ENCODE peak calls at places on chromosome 16, in four cellular contexts. One of them, this sample, is unnamed.

GRCh38 chr16:68073902-68074760 is 11.0 kb upstream of the NFATC3 start:
- DNase-seq in tibial artery: no peak
- DNase-seq in WERI-Rb-1: no peak
- DNase-seq in psoas muscle: no peak
- DNase-seq in this sample: peak

GRCh38 chr16:14505846-14506245 is 124.2 kb downstream of the PARN start:
- DNase-seq in tibial artery: no peak
- DNase-seq in WERI-Rb-1: no peak
- DNase-seq in psoas muscle: no peak
- DNase-seq in this sample: no peak

GRCh38 chr16:29665294-29666077 is 2.4 kb downstream of the SPN start:
- DNase-seq in tibial artery: no peak
- DNase-seq in WERI-Rb-1: no peak
- DNase-seq in psoas muscle: no peak
- DNase-seq in this sample: no peak

GRCh38 chr16:85393674-85394510 is 219.2 kb upstream of the GSE1 start:
- DNase-seq in tibial artery: peak
- DNase-seq in WERI-Rb-1: peak
- DNase-seq in psoas muscle: peak
- DNase-seq in this sample: no peak

GRCh38 chr16:11211061-11211976 is 44.7 kb downstream of the SOCS1 start:
- DNase-seq in tibial artery: no peak
- DNase-seq in WERI-Rb-1: no peak
- DNase-seq in psoas muscle: no peak
- DNase-seq in this sample: no peak

GRCh38 chr16:85675528-85675927 is 13.2 kb downstream of the GINS2 start:
- DNase-seq in tibial artery: no peak
- DNase-seq in WERI-Rb-1: no peak
- DNase-seq in psoas muscle: no peak
- DNase-seq in this sample: no peak

GRCh38 chr16:58339452-58339938 is 44.7 kb upstream of the PRSS54 start:
- DNase-seq in tibial artery: no peak
- DNase-seq in WERI-Rb-1: peak
- DNase-seq in psoas muscle: no peak
- DNase-seq in this sample: no peak

GRCh38 chr16:81488687-81489411 is 44.2 kb downstream of the CMIP start:
- DNase-seq in tibial artery: no peak
- DNase-seq in WERI-Rb-1: no peak
- DNase-seq in psoas muscle: peak
- DNase-seq in this sample: no peak

GRCh38 chr16:17591655-17592405 is 121.1 kb upstream of the XYLT1 start:
- DNase-seq in tibial artery: no peak
- DNase-seq in WERI-Rb-1: no peak
- DNase-seq in psoas muscle: no peak
- DNase-seq in this sample: peak

GRCh38 chr16:58661199-58661830 is 23.3 kb downstream of the SLC38A7 start:
- DNase-seq in tibial artery: no peak
- DNase-seq in WERI-Rb-1: peak
- DNase-seq in psoas muscle: peak
- DNase-seq in this sample: no peak

GRCh38 chr16:69934751-69935150 is 16.4 kb upstream of the CLEC18A start:
- DNase-seq in tibial artery: no peak
- DNase-seq in WERI-Rb-1: no peak
- DNase-seq in psoas muscle: no peak
- DNase-seq in this sample: no peak

GRCh38 chr16:69935278-69935711 is 15.8 kb upstream of the CLEC18A start:
- DNase-seq in tibial artery: peak
- DNase-seq in WERI-Rb-1: no peak
- DNase-seq in psoas muscle: no peak
- DNase-seq in this sample: no peak

GRCh38 chr16:69936252-69936651 is 14.9 kb upstream of the CLEC18A start:
- DNase-seq in tibial artery: peak
- DNase-seq in WERI-Rb-1: no peak
- DNase-seq in psoas muscle: no peak
- DNase-seq in this sample: no peak

GRCh38 chr16:69936751-69937211 is 14.4 kb upstream of the CLEC18A start:
- DNase-seq in tibial artery: peak
- DNase-seq in WERI-Rb-1: no peak
- DNase-seq in psoas muscle: no peak
- DNase-seq in this sample: no peak

GRCh38 chr16:69935740-69936139 is 15.4 kb upstream of the CLEC18A start:
- DNase-seq in tibial artery: no peak
- DNase-seq in WERI-Rb-1: no peak
- DNase-seq in psoas muscle: no peak
- DNase-seq in this sample: no peak
- H3K4me3 ChIP-seq in tibial artery: no peak
- H3K4me3 ChIP-seq in WERI-Rb-1: no peak
- H3K4me3 ChIP-seq in psoas muscle: no peak
- H3K4me3 ChIP-seq in this sample: no peak

GRCh38 chr16:72786606-72787005 is 261.3 kb downstream of the ZFHX3 start:
- DNase-seq in tibial artery: no peak
- DNase-seq in WERI-Rb-1: no peak
- DNase-seq in psoas muscle: no peak
- DNase-seq in this sample: no peak
- H3K4me3 ChIP-seq in tibial artery: peak
- H3K4me3 ChIP-seq in WERI-Rb-1: no peak
- H3K4me3 ChIP-seq in psoas muscle: peak
- H3K4me3 ChIP-seq in this sample: no peak

GRCh38 chr16:19168173-19169080 is at the start of gene SYT17:
- DNase-seq in tibial artery: no peak
- DNase-seq in WERI-Rb-1: peak
- DNase-seq in psoas muscle: peak
- DNase-seq in this sample: no peak

GRCh38 chr16:19169081-19169639 is 1.1 kb downstream of the SYT17 start:
- DNase-seq in tibial artery: no peak
- DNase-seq in WERI-Rb-1: peak
- DNase-seq in psoas muscle: no peak
- DNase-seq in this sample: no peak

GRCh38 chr16:19170043-19170655 is 2.1 kb downstream of the SYT17 start:
- DNase-seq in tibial artery: no peak
- DNase-seq in WERI-Rb-1: no peak
- DNase-seq in psoas muscle: no peak
- DNase-seq in this sample: no peak

GRCh38 chr16:19166500-19166899 is 1.5 kb upstream of the SYT17 start:
- DNase-seq in tibial artery: no peak
- DNase-seq in WERI-Rb-1: peak
- DNase-seq in psoas muscle: no peak
- DNase-seq in this sample: no peak

DNA sequence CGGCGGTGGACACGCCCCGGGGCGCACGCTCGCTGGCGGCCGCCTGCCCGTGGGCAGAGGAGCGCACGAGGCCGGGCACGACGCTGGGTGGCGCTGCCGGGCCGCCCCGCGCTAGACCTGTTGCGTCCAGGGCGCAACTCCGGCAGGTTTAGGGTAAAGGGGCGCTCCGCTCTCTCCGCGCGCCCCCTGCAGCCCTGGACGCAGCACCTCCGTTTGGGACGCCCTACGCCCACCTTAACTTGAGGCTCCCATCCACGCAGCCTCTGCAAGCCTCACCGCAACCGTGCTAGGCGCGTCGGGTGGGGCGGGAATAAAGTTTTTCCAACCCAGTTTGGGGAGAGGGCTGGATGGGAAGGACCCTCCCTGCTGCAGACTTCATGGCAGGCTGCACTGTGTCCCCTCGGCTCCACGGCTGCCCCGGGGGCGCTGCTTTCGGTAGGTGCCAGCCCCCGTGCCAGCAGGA is 299 bp upstream of the SYT17 start:
- DNase-seq in tibial artery: peak
- DNase-seq in WERI-Rb-1: peak
- DNase-seq in psoas muscle: peak
- DNase-seq in this sample: no peak
- H3K4me3 ChIP-seq in tibial artery: peak
- H3K4me3 ChIP-seq in WERI-Rb-1: peak
- H3K4me3 ChIP-seq in psoas muscle: peak
- H3K4me3 ChIP-seq in this sample: no peak

DNA sequence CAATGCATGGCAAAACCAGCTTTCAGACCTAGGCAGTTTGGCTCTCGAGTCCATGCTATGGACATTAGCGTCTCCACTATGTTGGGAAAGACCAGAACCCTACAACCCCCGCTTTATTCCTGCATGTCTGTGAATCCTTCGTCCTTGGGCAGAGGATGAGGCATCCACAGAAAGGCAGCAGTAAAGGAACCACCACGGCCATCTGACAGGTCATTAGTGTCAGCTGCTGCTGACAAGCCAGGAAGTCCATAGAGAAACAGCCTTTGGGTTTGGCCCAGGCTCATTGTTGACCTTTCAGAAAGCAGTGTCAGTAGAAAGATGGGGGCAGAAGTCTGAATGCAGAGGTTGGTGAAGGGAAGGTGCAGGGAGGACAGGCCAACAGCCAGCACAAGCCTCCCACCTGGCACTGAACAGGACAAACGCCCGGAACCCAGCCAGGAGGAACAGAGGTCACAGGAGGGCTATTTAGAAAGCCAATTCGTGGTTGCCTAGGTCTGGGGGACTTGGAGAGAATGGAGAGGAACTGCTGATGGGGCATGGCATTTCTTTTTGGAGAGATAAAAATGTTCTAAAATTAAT is 105.8 kb downstream of the VAT1L start:
- DNase-seq in tibial artery: no peak
- DNase-seq in WERI-Rb-1: no peak
- DNase-seq in psoas muscle: no peak
- DNase-seq in this sample: no peak
- H3K4me3 ChIP-seq in tibial artery: no peak
- H3K4me3 ChIP-seq in WERI-Rb-1: no peak
- H3K4me3 ChIP-seq in psoas muscle: no peak
- H3K4me3 ChIP-seq in this sample: no peak

This sample was measured in Jurkat, Clone E6-1.